ENCODE peak calls at places on chromosomes 16 and 17, in five cellular contexts. L, M, Y, K and G are unnamed samples.

GRCh38 chr17:17883801-17884200 is 47.0 kb upstream of the SREBF1 start:
- DNase-seq in Y (no peak), L (no peak), K (no peak), M (no peak), G (no peak)

GRCh38 chr17:48427598-48427997 is 2.4 kb downstream of the SKAP1 start:
- DNase-seq in M (no peak), K (no peak), L (no peak), Y (peak), G (no peak)

GRCh38 chr16:69143116-69143515 is 10.7 kb downstream of the UTP4 start:
- DNase-seq in K (no peak), Y (no peak), M (no peak), L (no peak), G (no peak)

GRCh38 chr17:73396429-73397277 is 84.9 kb upstream of the CDC42EP4 start:
- DNase-seq in K (no peak), Y (no peak), L (no peak), M (peak), G (no peak)

GRCh38 chr17:17445925-17446665 is 30.7 kb upstream of the MED9 start:
- DNase-seq in M (peak), L (no peak), Y (no peak), K (no peak), G (no peak)

GRCh38 chr17:49447603-49448325 is 33.1 kb upstream of the PHB1 start:
- DNase-seq in Y (no peak), L (no peak), M (peak), K (no peak), G (no peak)

GRCh38 chr17:30524847-30525246 is 47.6 kb downstream of the GOSR1 start:
- DNase-seq in M (peak), Y (no peak), L (no peak), K (no peak), G (no peak)

GRCh38 chr16:85441189-85441889 is 171.8 kb upstream of the GSE1 start:
- DNase-seq in K (no peak), Y (no peak), L (no peak), M (no peak), G (no peak)

GRCh38 chr17:55769625-55770000 is 18.8 kb downstream of the PCTP start:
- DNase-seq in L (no peak), K (no peak), M (peak), Y (no peak), G (no peak)

GRCh38 chr17:29390856-29391631 is 881 bp downstream of the TAOK1 start:
- DNase-seq in L (peak), Y (no peak), K (no peak), M (peak), G (peak)

GRCh38 chr17:81488276-81488860 is 24.2 kb downstream of the ACTG1 start:
- DNase-seq in M (peak), Y (no peak), L (no peak), K (no peak), G (no peak)

GRCh38 chr16:24583494-24583893 is 44.1 kb downstream of the RBBP6 start:
- DNase-seq in L (no peak), Y (no peak), M (no peak), K (no peak), G (no peak)

GRCh38 chr17:79714746-79715145 is 16.0 kb upstream of the ENPP7 start:
- DNase-seq in L (no peak), Y (no peak), M (no peak), K (no peak), G (no peak)

GRCh38 chr17:68794636-68795503 is 160.3 kb downstream of the ABCA8 start:
- DNase-seq in K (no peak), L (peak), Y (no peak), M (peak), G (peak)

GRCh38 chr16:1464196-1464893 is 10.5 kb downstream of the CLCN7 start:
- DNase-seq in K (no peak), M (no peak), L (no peak), Y (no peak), G (no peak)

GRCh38 chr16:51896013-51896412 is 650.9 kb downstream of the TOX3 start:
- DNase-seq in L (no peak), Y (no peak), K (no peak), M (no peak), G (no peak)

GRCh38 chr16:27406729-27407128 is 4.8 kb downstream of the IL21R start:
- DNase-seq in Y (no peak), L (no peak), K (no peak), M (no peak), G (no peak)